ENCODE peak calls at places on chromosome 5, in ten cellular contexts. One of them, this sample, is unnamed.
A peak's percentile ranks its signal among the peaks of the same experiment; 100 is the strongest.

GRCh38 chr5:143539742-143540141 is 136.3 kb upstream of the NR3C1 start:
- DNase-seq in endothelial cell of umbilical vein: no peak
- DNase-seq in neural progenitor cell: no peak
- DNase-seq in HCT116: no peak
- DNase-seq in kidney: no peak
- DNase-seq in astrocyte: no peak
- DNase-seq in GM23248: no peak
- DNase-seq in SK-N-MC: no peak
- DNase-seq in IMR-90: no peak
- DNase-seq in fibroblast of lung: peak; percentile 36
- DNase-seq in this sample: no peak

GRCh38 chr5:149827501-149827990 is 97.4 kb downstream of the PPARGC1B start:
- DNase-seq in endothelial cell of umbilical vein: no peak
- DNase-seq in neural progenitor cell: no peak
- DNase-seq in HCT116: no peak
- DNase-seq in kidney: no peak
- DNase-seq in astrocyte: no peak
- DNase-seq in GM23248: no peak
- DNase-seq in SK-N-MC: no peak
- DNase-seq in IMR-90: no peak
- DNase-seq in fibroblast of lung: no peak
- DNase-seq in this sample: no peak

GRCh38 chr5:125719681-125720676 is 703.2 kb upstream of the GRAMD2B start:
- DNase-seq in endothelial cell of umbilical vein: no peak
- DNase-seq in neural progenitor cell: peak; percentile 80
- DNase-seq in HCT116: no peak
- DNase-seq in kidney: no peak
- DNase-seq in astrocyte: peak; percentile 39
- DNase-seq in GM23248: no peak
- DNase-seq in SK-N-MC: no peak
- DNase-seq in IMR-90: peak; percentile 18
- DNase-seq in fibroblast of lung: peak; percentile 49
- DNase-seq in this sample: peak; percentile 44

GRCh38 chr5:2017540-2018389 is 135.0 kb upstream of the IRX4 start:
- DNase-seq in endothelial cell of umbilical vein: peak; percentile 14
- DNase-seq in neural progenitor cell: peak; percentile 50
- DNase-seq in HCT116: peak; percentile 33
- DNase-seq in kidney: no peak
- DNase-seq in astrocyte: no peak
- DNase-seq in GM23248: peak; percentile 34
- DNase-seq in SK-N-MC: no peak
- DNase-seq in IMR-90: peak; percentile 10
- DNase-seq in fibroblast of lung: no peak
- DNase-seq in this sample: no peak

GRCh38 chr5:135313405-135313804 is 85.6 kb downstream of the MACROH2A1 start:
- DNase-seq in endothelial cell of umbilical vein: no peak
- DNase-seq in neural progenitor cell: no peak
- DNase-seq in HCT116: no peak
- DNase-seq in kidney: no peak
- DNase-seq in astrocyte: no peak
- DNase-seq in GM23248: no peak
- DNase-seq in SK-N-MC: no peak
- DNase-seq in IMR-90: no peak
- DNase-seq in fibroblast of lung: no peak
- DNase-seq in this sample: no peak

GRCh38 chr5:6705088-6705487 is 8.1 kb upstream of the TENT4A start:
- DNase-seq in endothelial cell of umbilical vein: no peak
- DNase-seq in neural progenitor cell: no peak
- DNase-seq in HCT116: no peak
- DNase-seq in kidney: no peak
- DNase-seq in astrocyte: peak; percentile 44
- DNase-seq in GM23248: no peak
- DNase-seq in SK-N-MC: no peak
- DNase-seq in IMR-90: no peak
- DNase-seq in fibroblast of lung: peak; percentile 60
- DNase-seq in this sample: no peak

GRCh38 chr5:134289509-134290113 is 63.7 kb upstream of the PPP2CA start:
- DNase-seq in endothelial cell of umbilical vein: peak; percentile 79
- DNase-seq in neural progenitor cell: peak; percentile 83
- DNase-seq in HCT116: peak; percentile 83
- DNase-seq in kidney: no peak
- DNase-seq in astrocyte: peak; percentile 52
- DNase-seq in GM23248: peak; percentile 85
- DNase-seq in SK-N-MC: peak; percentile 30
- DNase-seq in IMR-90: peak; percentile 83
- DNase-seq in fibroblast of lung: peak; percentile 66
- DNase-seq in this sample: peak; percentile 89

GRCh38 chr5:19987594-19988345 is at the start of gene CDH18:
- DNase-seq in endothelial cell of umbilical vein: peak; percentile 30
- DNase-seq in neural progenitor cell: peak; percentile 88
- DNase-seq in HCT116: no peak
- DNase-seq in kidney: peak; percentile 68
- DNase-seq in astrocyte: peak; percentile 55
- DNase-seq in GM23248: peak; percentile 51
- DNase-seq in SK-N-MC: no peak
- DNase-seq in IMR-90: peak; percentile 38
- DNase-seq in fibroblast of lung: peak; percentile 69
- DNase-seq in this sample: peak; percentile 92

GRCh38 chr5:126119894-126120442 is 303.2 kb upstream of the GRAMD2B start:
- DNase-seq in endothelial cell of umbilical vein: no peak
- DNase-seq in neural progenitor cell: no peak
- DNase-seq in HCT116: no peak
- DNase-seq in kidney: no peak
- DNase-seq in astrocyte: no peak
- DNase-seq in GM23248: peak; percentile 20
- DNase-seq in SK-N-MC: no peak
- DNase-seq in IMR-90: no peak
- DNase-seq in fibroblast of lung: no peak
- DNase-seq in this sample: peak; percentile 60

GRCh38 chr5:55668356-55668755 is 43.8 kb downstream of the SLC38A9 start:
- DNase-seq in endothelial cell of umbilical vein: peak; percentile 41
- DNase-seq in neural progenitor cell: no peak
- DNase-seq in HCT116: peak; percentile 22
- DNase-seq in kidney: no peak
- DNase-seq in astrocyte: peak; percentile 89
- DNase-seq in GM23248: peak; percentile 92
- DNase-seq in SK-N-MC: no peak
- DNase-seq in IMR-90: peak; percentile 91
- DNase-seq in fibroblast of lung: peak; percentile 93
- DNase-seq in this sample: peak; percentile 81

GRCh38 chr5:10671041-10672008 is 89.7 kb downstream of the DAP start:
- DNase-seq in endothelial cell of umbilical vein: no peak
- DNase-seq in neural progenitor cell: no peak
- DNase-seq in HCT116: no peak
- DNase-seq in kidney: no peak
- DNase-seq in astrocyte: no peak
- DNase-seq in GM23248: peak; percentile 31
- DNase-seq in SK-N-MC: peak; percentile 60
- DNase-seq in IMR-90: no peak
- DNase-seq in fibroblast of lung: peak; percentile 48
- DNase-seq in this sample: peak; percentile 22

GRCh38 chr5:87770601-87771121 is 357.9 kb upstream of the CCNH start:
- DNase-seq in endothelial cell of umbilical vein: no peak
- DNase-seq in neural progenitor cell: peak; percentile 51
- DNase-seq in HCT116: no peak
- DNase-seq in kidney: no peak
- DNase-seq in astrocyte: no peak
- DNase-seq in GM23248: no peak
- DNase-seq in SK-N-MC: no peak
- DNase-seq in IMR-90: no peak
- DNase-seq in fibroblast of lung: no peak
- DNase-seq in this sample: no peak

GRCh38 chr5:43041131-43041668 is 1.1 kb upstream of the ANXA2R start:
- DNase-seq in endothelial cell of umbilical vein: no peak
- DNase-seq in neural progenitor cell: peak; percentile 16
- DNase-seq in HCT116: no peak
- DNase-seq in kidney: no peak
- DNase-seq in astrocyte: no peak
- DNase-seq in GM23248: no peak
- DNase-seq in SK-N-MC: no peak
- DNase-seq in IMR-90: no peak
- DNase-seq in fibroblast of lung: no peak
- DNase-seq in this sample: peak; percentile 89

GRCh38 chr5:121315786-121316185 is 535.9 kb upstream of the FTMT start:
- DNase-seq in endothelial cell of umbilical vein: no peak
- DNase-seq in neural progenitor cell: no peak
- DNase-seq in HCT116: no peak
- DNase-seq in kidney: no peak
- DNase-seq in astrocyte: no peak
- DNase-seq in GM23248: no peak
- DNase-seq in SK-N-MC: no peak
- DNase-seq in IMR-90: no peak
- DNase-seq in fibroblast of lung: no peak
- DNase-seq in this sample: no peak

GRCh38 chr5:141878186-141878770 is at the start of gene PCDH1:
- DNase-seq in endothelial cell of umbilical vein: peak; percentile 33
- DNase-seq in neural progenitor cell: peak; percentile 84
- DNase-seq in HCT116: no peak
- DNase-seq in kidney: peak; percentile 84
- DNase-seq in astrocyte: no peak
- DNase-seq in GM23248: peak; percentile 72
- DNase-seq in SK-N-MC: no peak
- DNase-seq in IMR-90: peak; percentile 14
- DNase-seq in fibroblast of lung: peak; percentile 42
- DNase-seq in this sample: peak; percentile 72

GRCh38 chr5:173790836-173791546 is 97.2 kb upstream of the CPEB4 start:
- DNase-seq in endothelial cell of umbilical vein: no peak
- DNase-seq in neural progenitor cell: no peak
- DNase-seq in HCT116: no peak
- DNase-seq in kidney: no peak
- DNase-seq in astrocyte: no peak
- DNase-seq in GM23248: no peak
- DNase-seq in SK-N-MC: no peak
- DNase-seq in IMR-90: no peak
- DNase-seq in fibroblast of lung: no peak
- DNase-seq in this sample: no peak

DNA sequence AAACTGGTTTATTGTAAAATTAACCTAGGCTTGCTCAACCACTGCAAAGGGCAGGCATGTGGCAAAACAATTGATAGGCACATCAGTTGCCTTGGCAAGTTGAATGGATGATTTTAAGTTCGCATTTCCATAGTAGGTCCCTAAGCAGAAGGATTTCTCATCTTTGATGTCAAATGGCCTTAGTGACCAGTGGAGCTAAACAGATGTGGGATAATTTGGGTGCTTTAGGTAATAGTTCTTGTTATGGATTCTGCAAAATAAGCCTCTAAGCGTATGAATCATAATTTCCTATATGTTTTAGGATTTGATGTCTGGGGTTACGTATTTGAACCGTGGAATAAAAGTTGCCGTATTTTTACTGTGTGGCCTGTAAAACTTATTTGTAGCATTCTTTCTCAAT is 182.4 kb downstream of the CD180 start:
- DNase-seq in endothelial cell of umbilical vein: peak; percentile 84
- DNase-seq in neural progenitor cell: no peak
- DNase-seq in HCT116: no peak
- DNase-seq in kidney: no peak
- DNase-seq in astrocyte: no peak
- DNase-seq in GM23248: no peak
- DNase-seq in SK-N-MC: no peak
- DNase-seq in IMR-90: no peak
- DNase-seq in fibroblast of lung: no peak
- DNase-seq in this sample: no peak
- H3K9ac ChIP-seq in endothelial cell of umbilical vein: peak overlapping the region; percentile 99
- H3K9ac ChIP-seq in neural progenitor cell: no peak overlapping the region
- H3K9ac ChIP-seq in HCT116: no peak overlapping the region
- H3K9ac ChIP-seq in kidney: no peak overlapping the region
- H3K9ac ChIP-seq in astrocyte: no peak overlapping the region
- H3K9ac ChIP-seq in GM23248: no peak overlapping the region
- H3K9ac ChIP-seq in SK-N-MC: no peak overlapping the region
- H3K9ac ChIP-seq in IMR-90: no peak overlapping the region
- H3K9ac ChIP-seq in fibroblast of lung: no peak overlapping the region
- H3K9ac ChIP-seq in this sample: peak overlapping the region; percentile 18

DNA sequence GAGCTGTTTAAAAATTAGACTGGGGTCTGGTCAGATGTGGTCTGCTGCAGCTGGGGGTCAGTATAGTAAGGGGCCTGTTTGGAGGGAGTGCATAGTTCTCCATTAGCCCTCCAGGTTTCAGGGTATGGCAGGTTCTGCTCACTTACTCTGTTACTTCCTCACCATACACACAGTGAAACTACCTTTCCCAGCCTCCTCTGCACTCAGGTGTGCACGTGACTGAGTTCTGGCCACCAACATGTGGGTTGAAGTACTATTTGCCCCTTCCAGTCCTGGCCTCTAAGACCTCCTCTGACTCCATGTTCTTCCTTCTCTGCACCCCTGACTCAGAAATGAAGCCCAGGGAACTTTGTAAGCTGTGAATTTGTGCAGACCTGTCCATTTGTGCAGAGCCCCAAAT is 190.5 kb upstream of the CLINT1 start:
- DNase-seq in endothelial cell of umbilical vein: no peak
- DNase-seq in neural progenitor cell: no peak
- DNase-seq in HCT116: no peak
- DNase-seq in kidney: no peak
- DNase-seq in astrocyte: no peak
- DNase-seq in GM23248: no peak
- DNase-seq in SK-N-MC: no peak
- DNase-seq in IMR-90: no peak
- DNase-seq in fibroblast of lung: no peak
- DNase-seq in this sample: no peak
- H3K36me3 ChIP-seq in endothelial cell of umbilical vein: no peaks in the 10 kb centered on the region
- H3K36me3 ChIP-seq in neural progenitor cell: no peaks in the 10 kb centered on the region
- H3K36me3 ChIP-seq in HCT116: no peaks in the 10 kb centered on the region
- H3K36me3 ChIP-seq in kidney: no peaks in the 10 kb centered on the region
- H3K36me3 ChIP-seq in astrocyte: no peaks in the 10 kb centered on the region
- H3K36me3 ChIP-seq in GM23248: no peaks in the 10 kb centered on the region
- H3K36me3 ChIP-seq in SK-N-MC: no peaks in the 10 kb centered on the region
- H3K36me3 ChIP-seq in IMR-90: no peaks in the 10 kb centered on the region
- H3K36me3 ChIP-seq in fibroblast of lung: no peaks in the 10 kb centered on the region
- H3K36me3 ChIP-seq in this sample: no peaks in the 10 kb centered on the region

GRCh38 chr5:34474573-34475021 is 181.5 kb upstream of the RAI14 start:
- DNase-seq in endothelial cell of umbilical vein: peak; percentile 64
- DNase-seq in neural progenitor cell: peak; percentile 60
- DNase-seq in HCT116: peak; percentile 38
- DNase-seq in kidney: no peak
- DNase-seq in astrocyte: peak; percentile 37
- DNase-seq in GM23248: peak; percentile 67
- DNase-seq in SK-N-MC: no peak
- DNase-seq in IMR-90: peak; percentile 77
- DNase-seq in fibroblast of lung: peak; percentile 42
- DNase-seq in this sample: peak; percentile 84
- H3K9ac ChIP-seq in endothelial cell of umbilical vein: no peak overlapping the region
- H3K9ac ChIP-seq in neural progenitor cell: no peak overlapping the region
- H3K9ac ChIP-seq in HCT116: no peak overlapping the region
- H3K9ac ChIP-seq in kidney: no peak overlapping the region
- H3K9ac ChIP-seq in astrocyte: no peak overlapping the region
- H3K9ac ChIP-seq in GM23248: no peak overlapping the region
- H3K9ac ChIP-seq in SK-N-MC: no peak overlapping the region
- H3K9ac ChIP-seq in IMR-90: no peak overlapping the region
- H3K9ac ChIP-seq in fibroblast of lung: no peak overlapping the region
- H3K9ac ChIP-seq in this sample: no peak overlapping the region

DNA sequence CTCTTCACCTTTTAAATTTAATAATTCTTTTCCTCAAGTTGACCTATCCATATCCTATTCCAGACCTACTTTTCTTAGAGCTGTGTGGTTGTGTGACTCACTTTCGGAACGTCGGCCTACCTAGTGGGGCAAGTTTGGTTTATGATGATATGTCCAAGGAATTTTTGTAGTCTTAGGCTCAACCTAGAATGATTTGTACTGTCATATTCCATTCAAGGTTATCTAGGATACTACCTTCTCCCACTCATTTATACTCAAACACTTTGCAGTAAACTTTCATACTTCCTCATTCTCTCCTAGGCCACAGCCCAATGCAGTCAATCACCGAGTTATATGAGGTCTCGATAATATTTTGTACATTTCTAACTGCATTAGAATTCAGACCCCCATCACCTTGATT is 61.9 kb downstream of the PIK3R1 start:
- DNase-seq in endothelial cell of umbilical vein: no peak
- DNase-seq in neural progenitor cell: no peak
- DNase-seq in HCT116: no peak
- DNase-seq in kidney: no peak
- DNase-seq in astrocyte: peak; percentile 92
- DNase-seq in GM23248: no peak
- DNase-seq in SK-N-MC: no peak
- DNase-seq in IMR-90: peak; percentile 77
- DNase-seq in fibroblast of lung: peak; percentile 94
- DNase-seq in this sample: no peak
- H3K36me3 ChIP-seq in endothelial cell of umbilical vein: peaks cover 18% of the 10 kb centered on the region
- H3K36me3 ChIP-seq in neural progenitor cell: no peaks in the 10 kb centered on the region
- H3K36me3 ChIP-seq in HCT116: peaks cover 2% of the 10 kb centered on the region
- H3K36me3 ChIP-seq in kidney: peaks cover 20% of the 10 kb centered on the region
- H3K36me3 ChIP-seq in astrocyte: peaks cover 12% of the 10 kb centered on the region
- H3K36me3 ChIP-seq in GM23248: peaks cover 46% of the 10 kb centered on the region
- H3K36me3 ChIP-seq in SK-N-MC: peaks cover 85% of the 10 kb centered on the region
- H3K36me3 ChIP-seq in IMR-90: peaks cover 17% of the 10 kb centered on the region
- H3K36me3 ChIP-seq in fibroblast of lung: peaks cover 1% of the 10 kb centered on the region
- H3K36me3 ChIP-seq in this sample: peaks cover 93% of the 10 kb centered on the region

This sample was measured in adipocyte.